ENCODE peak calls at places on chromosomes 3 and 15, in five cellular contexts. One of them, this sample, is unnamed.

GRCh38 chr3:67033091-67033490 is 35.0 kb downstream of the KBTBD8 start:
- DNase-seq in neural crest cell: no peak
- DNase-seq in GM20000: no peak
- DNase-seq in NCI-H1092: no peak
- DNase-seq in pons: no peak
- DNase-seq in this sample: no peak

GRCh38 chr3:150421799-150422548 is 13.9 kb downstream of the TSC22D2 start:
- DNase-seq in GM20000: no peak
- DNase-seq in pons: no peak
- DNase-seq in neural crest cell: no peak
- DNase-seq in NCI-H1092: no peak
- DNase-seq in this sample: no peak

GRCh38 chr3:186476044-186476468 is 68.1 kb downstream of the CRYGS start:
- DNase-seq in GM20000: no peak
- DNase-seq in NCI-H1092: no peak
- DNase-seq in neural crest cell: no peak
- DNase-seq in pons: peak; percentile 93
- DNase-seq in this sample: peak; percentile 91

GRCh38 chr3:184757010-184757651 is 45.3 kb upstream of the MAGEF1 start:
- DNase-seq in neural crest cell: no peak
- DNase-seq in GM20000: no peak
- DNase-seq in NCI-H1092: no peak
- DNase-seq in pons: no peak
- DNase-seq in this sample: no peak

GRCh38 chr15:61364871-61365270 is 135.8 kb upstream of the RORA start:
- DNase-seq in pons: no peak
- DNase-seq in NCI-H1092: no peak
- DNase-seq in neural crest cell: peak; percentile 34
- DNase-seq in GM20000: no peak
- DNase-seq in this sample: no peak

GRCh38 chr3:138118863-138119766 is 3.7 kb upstream of the DZIP1L start:
- DNase-seq in neural crest cell: peak; percentile 82
- DNase-seq in pons: peak; percentile 74
- DNase-seq in GM20000: peak; percentile 79
- DNase-seq in NCI-H1092: peak; percentile 46
- DNase-seq in this sample: peak; percentile 74

GRCh38 chr15:46900992-46901391 is 816.3 kb upstream of the SEMA6D start:
- DNase-seq in neural crest cell: no peak
- DNase-seq in GM20000: no peak
- DNase-seq in pons: no peak
- DNase-seq in NCI-H1092: no peak
- DNase-seq in this sample: no peak

GRCh38 chr3:43773273-43774104 is 82.8 kb downstream of the ABHD5 start:
- DNase-seq in neural crest cell: no peak
- DNase-seq in NCI-H1092: no peak
- DNase-seq in GM20000: no peak
- DNase-seq in pons: no peak
- DNase-seq in this sample: no peak

GRCh38 chr3:110487840-110488239 is 583.8 kb upstream of the NECTIN3 start:
- DNase-seq in NCI-H1092: no peak
- DNase-seq in pons: no peak
- DNase-seq in GM20000: no peak
- DNase-seq in neural crest cell: no peak
- DNase-seq in this sample: no peak

This sample was measured in cerebellum.